ENCODE peak calls at places on chromosomes 7 and 10, in four cellular contexts. W is astrocyte of the spinal cord, D is WTC11, C is foreskin fibroblast. K is an unnamed sample.

GRCh38 chr10:119517235-119518141 is 25.0 kb downstream of the RGS10 start:
- DNase-seq in W (peak), D (no peak), C (peak), K (no peak)

GRCh38 chr7:99521399-99521798 is 16.9 kb downstream of the ZKSCAN5 start:
- DNase-seq in W (no peak), D (no peak), C (no peak), K (no peak)

GRCh38 chr7:72785166-72785955 is 42.6 kb downstream of the TYW1B start:
- DNase-seq in W (peak), D (no peak), C (peak), K (no peak)

GRCh38 chr10:130127612-130128607 is 8.3 kb upstream of the GLRX3 start:
- DNase-seq in W (peak), D (peak), C (peak), K (peak)

GRCh38 chr7:89072094-89072493 is 276.6 kb upstream of the TEX47 start:
- DNase-seq in W (peak), D (no peak), C (no peak), K (no peak)

GRCh38 chr10:101287922-101288638 is 58.8 kb upstream of the LBX1 start:
- DNase-seq in W (no peak), D (peak), C (no peak), K (peak)

GRCh38 chr7:33986951-33987948 is 81.9 kb downstream of the BMPER start:
- DNase-seq in W (peak), D (no peak), C (peak), K (peak)

GRCh38 chr7:68235937-68236336 is 1239.3 kb downstream of the TYW1 start:
- DNase-seq in W (no peak), D (no peak), C (no peak), K (no peak)

GRCh38 chr7:80614911-80615310 is 23.5 kb upstream of the CD36 start:
- DNase-seq in W (peak), D (no peak), C (peak), K (peak)

GRCh38 chr10:102401735-102402511 is 6.4 kb downstream of the NFKB2 start:
- DNase-seq in W (no peak), D (no peak), C (no peak), K (no peak)

GRCh38 chr10:11849908-11850307 is 26.8 kb downstream of the PROSER2 start:
- DNase-seq in W (no peak), D (no peak), C (no peak), K (peak)

GRCh38 chr7:96235281-96235680 is 86.6 kb downstream of the SLC25A13 start:
- DNase-seq in W (no peak), D (no peak), C (no peak), K (no peak)

GRCh38 chr10:114874827-114875541 is 53.4 kb downstream of the FHIP2A start:
- DNase-seq in W (peak), D (peak), C (peak), K (peak)

GRCh38 chr10:129774082-129774735 is 189.9 kb downstream of the EBF3 start:
- DNase-seq in W (no peak), D (peak), C (no peak), K (no peak)

GRCh38 chr7:83827036-83827435 is 178.1 kb upstream of the SEMA3E start:
- DNase-seq in W (no peak), D (no peak), C (no peak), K (no peak)

GRCh38 chr7:119664601-119665000 is 608.4 kb upstream of the KCND2 start:
- DNase-seq in W (peak), D (no peak), C (peak), K (peak)

GRCh38 chr7:158821173-158822021 is 7.9 kb downstream of the ESYT2 start:
- DNase-seq in W (peak), D (no peak), C (peak), K (peak)

GRCh38 chr7:116213361-116214155 is 3.2 kb downstream of the TES start:
- DNase-seq in W (no peak), D (no peak), C (no peak), K (peak)

GRCh38 chr7:96649981-96650380 is 59.7 kb downstream of the SEM1 start:
- DNase-seq in W (no peak), D (no peak), C (no peak), K (peak)

GRCh38 chr10:62424026-62424425 is 49.9 kb downstream of the ZNF365 start:
- DNase-seq in W (no peak), D (no peak), C (no peak), K (no peak)

GRCh38 chr10:71454347-71454746 is 57.6 kb downstream of the CDH23 start:
- DNase-seq in W (no peak), D (no peak), C (no peak), K (no peak)

GRCh38 chr7:80942261-80943041 is 23.6 kb upstream of the SEMA3C start:
- DNase-seq in W (peak), D (peak), C (peak), K (peak)

GRCh38 chr10:124049484-124049883 is 43.9 kb downstream of the CHST15 start:
- DNase-seq in W (peak), D (no peak), C (no peak), K (no peak)

GRCh38 chr10:61280303-61280702 is 172.9 kb downstream of the TMEM26 start:
- DNase-seq in W (peak), D (no peak), C (peak), K (peak)

GRCh38 chr10:102645388-102645740 is 1.1 kb downstream of the TRIM8 start:
- DNase-seq in W (no peak), D (no peak), C (peak), K (peak)

GRCh38 chr7:87253589-87254087 is 34.1 kb upstream of the TMEM243 start:
- DNase-seq in W (no peak), D (no peak), C (no peak), K (no peak)

GRCh38 chr10:44071479-44071878 is 313.4 kb downstream of the CXCL12 start:
- DNase-seq in W (no peak), D (no peak), C (peak), K (peak)

GRCh38 chr10:102118867-102119266 is 1.3 kb downstream of the LDB1 start:
- DNase-seq in W (peak), D (no peak), C (no peak), K (peak)

GRCh38 chr10:58266826-58267712 is 625 bp downstream of the IPMK start:
- DNase-seq in W (peak), D (peak), C (peak), K (peak)

GRCh38 chr7:47291461-47292051 is 290.4 kb downstream of the TNS3 start:
- DNase-seq in W (peak), D (no peak), C (peak), K (peak)

GRCh38 chr10:117221156-117221711 is 19.7 kb upstream of the SLC18A2 start:
- DNase-seq in W (peak), D (peak), C (no peak), K (no peak)

GRCh38 chr7:100584046-100584676 is 1.8 kb downstream of the LRCH4 start:
- DNase-seq in W (peak), D (no peak), C (peak), K (peak)

GRCh38 chr10:80520661-80521488 is 16.8 kb upstream of the SH2D4B start:
- DNase-seq in W (no peak), D (no peak), C (no peak), K (no peak)

GRCh38 chr7:7321681-7322080 is 139.3 kb downstream of the C1GALT1 start:
- DNase-seq in W (peak), D (no peak), C (no peak), K (peak)

GRCh38 chr7:21030237-21030636 is 243.6 kb upstream of the SP8 start:
- DNase-seq in W (no peak), D (peak), C (no peak), K (no peak)

GRCh38 chr7:21023841-21024502 is 237.3 kb upstream of the SP8 start:
- DNase-seq in W (no peak), D (no peak), C (no peak), K (no peak)

GRCh38 chr7:21028990-21029337 is 242.3 kb upstream of the SP8 start:
- DNase-seq in W (no peak), D (no peak), C (no peak), K (no peak)

DNA sequence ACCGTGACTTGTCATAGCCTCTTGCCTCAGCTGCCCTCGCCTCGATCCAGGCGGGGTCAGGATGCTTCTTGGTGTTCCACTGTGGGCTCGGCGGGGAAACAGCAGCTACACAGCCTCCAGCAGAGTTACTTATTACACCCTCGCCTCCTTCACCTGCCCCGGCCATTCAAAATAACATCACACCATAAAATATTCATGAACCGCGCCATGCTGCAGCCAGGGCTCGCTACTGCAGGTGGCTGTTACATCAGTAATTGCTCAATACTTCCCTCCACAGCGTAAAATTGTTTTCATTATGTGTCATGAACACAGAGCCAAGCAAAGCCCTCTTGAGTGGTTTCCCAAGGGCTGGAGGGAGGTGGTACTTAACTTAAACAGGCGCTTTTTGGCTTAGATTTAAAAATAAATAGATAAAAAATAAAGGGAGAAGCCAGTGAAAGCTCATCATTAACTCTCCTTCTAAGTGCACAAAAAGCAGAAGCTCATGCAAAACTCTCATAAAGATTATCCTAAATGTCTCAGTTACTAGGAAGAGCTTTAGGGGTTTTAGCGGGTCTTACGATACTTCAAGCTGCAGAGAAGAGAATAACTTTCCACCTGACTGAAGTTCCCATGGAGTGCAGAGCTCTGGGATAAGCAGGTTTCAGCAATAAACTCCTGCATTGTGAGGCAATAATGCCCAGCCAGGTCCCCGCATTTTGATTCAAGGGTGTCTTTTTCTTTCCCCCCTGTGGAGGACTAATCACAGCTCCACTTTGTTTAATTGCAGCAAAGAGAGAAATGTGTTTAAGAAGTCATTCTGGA is 241.7 kb upstream of the SP8 start:
- DNase-seq in W (peak), D (peak), C (no peak), K (no peak)
- TF ChIP-seq CTCF in W (no peak), D (no peak), C (no peak), K (no peak)

DNA sequence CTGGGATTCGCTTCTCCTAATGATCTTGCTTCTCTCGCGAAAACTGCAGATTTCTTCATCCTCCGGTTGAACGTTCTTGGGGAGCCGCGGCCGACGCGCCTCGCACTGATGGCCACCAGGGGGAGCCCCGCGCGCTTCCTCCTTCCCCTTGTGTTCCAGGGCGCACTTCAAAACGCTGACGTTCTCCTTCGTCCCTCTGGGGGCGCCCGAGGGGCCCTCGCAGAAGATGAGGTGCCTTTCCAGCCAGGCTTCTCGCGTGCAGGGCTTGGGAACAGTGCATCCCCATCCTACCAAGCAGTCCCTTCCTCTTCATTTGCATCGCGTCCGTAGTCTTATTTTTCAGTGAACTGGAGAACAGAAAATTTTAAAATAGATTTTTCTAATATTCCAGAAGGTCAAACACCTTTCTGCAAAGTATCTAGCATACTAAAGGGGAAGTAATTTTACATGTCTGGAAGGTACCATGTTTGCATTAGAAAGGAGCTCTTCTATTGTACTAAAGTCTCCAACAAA is 22.5 kb downstream of the GSTO2 start:
- DNase-seq in W (peak), D (peak), C (peak), K (peak)
- TF ChIP-seq CTCF in W (peak), D (peak), C (peak), K (peak)

GRCh38 chr10:97907830-97908229 is 58.2 kb downstream of the GOLGA7B start:
- DNase-seq in W (no peak), D (no peak), C (no peak), K (no peak)
- TF ChIP-seq CTCF in W (no peak), D (no peak), C (no peak), K (no peak)

DNA sequence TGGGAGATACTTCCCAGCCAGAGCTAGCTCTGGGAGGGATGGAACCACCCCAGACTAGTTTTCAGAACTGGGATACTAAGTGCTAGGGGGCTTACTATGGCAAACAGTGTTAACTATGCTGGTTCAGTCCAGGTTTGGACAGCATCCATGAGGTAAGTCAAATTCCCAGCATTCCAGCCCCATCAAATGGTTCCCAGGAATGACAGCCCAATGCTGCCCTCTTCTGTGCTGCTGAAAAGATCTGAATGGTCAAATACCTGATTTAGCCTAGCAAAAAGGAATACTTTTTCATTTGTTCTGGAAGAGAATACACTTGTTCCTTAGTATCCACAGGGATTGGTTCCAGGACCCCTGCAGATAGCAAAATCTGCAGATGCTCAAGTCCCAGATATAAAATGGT is 141.8 kb upstream of the CCDC6 start:
- DNase-seq in W (peak), D (peak), C (peak), K (peak)
- TF ChIP-seq CTCF in W (peak), D (no peak), C (peak), K (peak)

GRCh38 chr10:86693289-86693688 is 25.0 kb downstream of the LDB3 start:
- DNase-seq in W (no peak), D (no peak), C (no peak), K (no peak)

GRCh38 chr10:86692023-86692514 is 23.8 kb downstream of the LDB3 start:
- DNase-seq in W (no peak), D (no peak), C (no peak), K (no peak)

GRCh38 chr10:86692664-86693063 is 24.4 kb downstream of the LDB3 start:
- DNase-seq in W (no peak), D (no peak), C (no peak), K (no peak)

GRCh38 chr10:86691333-86692022 is 23.2 kb downstream of the LDB3 start:
- DNase-seq in W (no peak), D (no peak), C (no peak), K (no peak)

DNA sequence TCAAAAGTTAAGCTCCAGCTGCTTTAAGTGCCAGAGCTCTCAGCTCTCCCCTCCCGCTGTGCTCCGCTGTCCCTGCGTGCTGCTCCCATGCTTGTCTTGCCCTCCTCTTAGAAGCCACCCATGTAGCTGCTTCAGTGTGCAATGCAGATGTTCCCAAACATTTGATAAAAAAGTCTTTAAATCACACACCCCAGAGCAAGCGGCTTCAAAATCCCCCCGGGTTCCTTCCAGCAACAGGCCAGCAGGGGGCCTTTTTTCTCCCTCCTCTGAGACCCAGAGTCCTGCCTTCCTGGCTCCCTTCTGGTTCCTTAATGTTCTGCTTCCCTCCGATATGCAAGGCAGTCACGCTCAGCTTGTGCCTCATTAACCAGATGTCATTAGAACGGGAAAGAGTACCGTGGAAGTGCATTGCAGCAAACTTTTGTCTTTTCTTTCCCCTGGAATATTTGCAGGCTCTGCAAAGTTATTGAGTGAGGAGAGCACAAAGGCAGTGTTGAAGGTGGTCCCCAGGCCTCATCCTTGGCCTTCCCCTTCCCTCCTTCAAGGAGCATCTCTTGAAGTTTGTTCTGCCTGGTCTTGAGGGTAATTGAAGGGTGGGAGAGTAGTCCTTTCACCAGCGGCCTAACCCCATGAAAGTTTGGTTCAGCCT is 25.5 kb downstream of the LDB3 start:
- DNase-seq in W (peak), D (peak), C (peak), K (peak)
- TF ChIP-seq CTCF in W (peak), D (no peak), C (peak), K (peak)

GRCh38 chr10:132407846-132408278 is 10.9 kb downstream of the PWWP2B start:
- DNase-seq in W (peak), D (peak), C (no peak), K (peak)
- TF ChIP-seq CTCF in W (no peak), D (no peak), C (no peak), K (no peak)

DNA sequence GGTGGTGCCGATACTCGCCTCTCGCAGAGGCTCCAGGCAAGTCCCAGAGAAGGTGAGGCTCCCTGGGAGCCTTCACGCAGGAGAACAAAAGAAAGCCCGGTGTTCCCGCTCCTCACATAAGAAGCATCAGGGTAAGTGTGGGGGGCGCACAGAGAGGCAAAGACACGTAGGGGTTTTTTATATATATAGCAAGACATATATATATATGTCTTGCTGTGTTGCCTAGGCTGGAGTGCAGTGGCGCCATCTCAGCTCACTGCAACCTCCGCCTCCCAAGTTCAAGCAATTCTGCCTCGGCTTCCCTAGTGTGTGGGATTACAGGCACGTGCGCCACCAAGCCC is 61.3 kb downstream of the PDIA4 start:
- DNase-seq in W (no peak), D (no peak), C (no peak), K (no peak)
- TF ChIP-seq CTCF in W (no peak), D (no peak), C (no peak), K (no peak)